ENCODE peak calls at places on chromosomes 1 and 21, in eight cellular contexts. F, Z, E, R, B, A, S and C are unnamed samples.
A peak's percentile ranks its signal among the peaks of the same experiment; 100 is the strongest.

GRCh38 chr21:45607021-45607921 is 36.3 kb upstream of the PCBP3 start:
- DNase-seq in Z (peak; percentile 15), A (peak; percentile 13), F (no peak), B (no peak), E (no peak), S (no peak), R (no peak), C (no peak)

GRCh38 chr1:235917267-235917811 is 50.6 kb upstream of the LYST start:
- DNase-seq in Z (peak; percentile 30), A (peak; percentile 59), B (peak; percentile 56), S (peak; percentile 67), R (peak; percentile 74), F (peak; percentile 94), E (peak; percentile 94), C (peak; percentile 100)

GRCh38 chr1:19366599-19367315 is 54.6 kb downstream of the SLC66A1 start:
- DNase-seq in B (no peak), R (no peak), A (no peak), F (no peak), E (no peak), S (no peak), Z (no peak), C (no peak)

GRCh38 chr1:78210167-78210566 is 164.4 kb downstream of the GIPC2 start:
- DNase-seq in S (no peak), E (no peak), A (no peak), F (no peak), B (no peak), Z (no peak), R (no peak), C (peak; percentile 79)

GRCh38 chr1:26856604-26857469 is 6.1 kb upstream of the SFN start:
- DNase-seq in E (no peak), F (no peak), Z (no peak), S (no peak), R (no peak), B (no peak), A (no peak), C (peak; percentile 96)

GRCh38 chr1:74464037-74464436 is 48.4 kb downstream of the LRRC53 start:
- DNase-seq in A (no peak), R (no peak), B (no peak), E (no peak), F (no peak), S (no peak), Z (no peak), C (no peak)

GRCh38 chr1:87765686-87766085 is 437.0 kb downstream of the LMO4 start:
- DNase-seq in R (no peak), A (no peak), B (no peak), S (no peak), Z (no peak), F (no peak), E (no peak), C (peak; percentile 72)

GRCh38 chr1:210288106-210288505 is 40.6 kb upstream of the HHAT start:
- DNase-seq in B (no peak), S (no peak), A (no peak), Z (no peak), R (no peak), E (no peak), F (no peak), C (no peak)

GRCh38 chr1:205227584-205228006 is at the start of gene TMCC2:
- DNase-seq in B (peak; percentile 77), A (peak; percentile 78), Z (peak; percentile 78), F (peak; percentile 84), R (peak; percentile 96), S (peak; percentile 89), E (peak; percentile 73), C (peak; percentile 58)

GRCh38 chr1:205224736-205225135 is 3.0 kb upstream of the TMCC2 start:
- DNase-seq in A (no peak), F (no peak), R (no peak), Z (no peak), B (no peak), S (no peak), E (no peak), C (no peak)

GRCh38 chr1:205226868-205227583 is 720 bp upstream of the TMCC2 start:
- DNase-seq in R (no peak), Z (no peak), E (no peak), B (no peak), A (no peak), S (no peak), F (no peak), C (peak; percentile 97)

GRCh38 chr1:205228052-205228451 is 306 bp downstream of the TMCC2 start:
- DNase-seq in R (no peak), B (no peak), E (no peak), A (no peak), F (no peak), S (no peak), Z (peak; percentile 21), C (no peak)

DNA sequence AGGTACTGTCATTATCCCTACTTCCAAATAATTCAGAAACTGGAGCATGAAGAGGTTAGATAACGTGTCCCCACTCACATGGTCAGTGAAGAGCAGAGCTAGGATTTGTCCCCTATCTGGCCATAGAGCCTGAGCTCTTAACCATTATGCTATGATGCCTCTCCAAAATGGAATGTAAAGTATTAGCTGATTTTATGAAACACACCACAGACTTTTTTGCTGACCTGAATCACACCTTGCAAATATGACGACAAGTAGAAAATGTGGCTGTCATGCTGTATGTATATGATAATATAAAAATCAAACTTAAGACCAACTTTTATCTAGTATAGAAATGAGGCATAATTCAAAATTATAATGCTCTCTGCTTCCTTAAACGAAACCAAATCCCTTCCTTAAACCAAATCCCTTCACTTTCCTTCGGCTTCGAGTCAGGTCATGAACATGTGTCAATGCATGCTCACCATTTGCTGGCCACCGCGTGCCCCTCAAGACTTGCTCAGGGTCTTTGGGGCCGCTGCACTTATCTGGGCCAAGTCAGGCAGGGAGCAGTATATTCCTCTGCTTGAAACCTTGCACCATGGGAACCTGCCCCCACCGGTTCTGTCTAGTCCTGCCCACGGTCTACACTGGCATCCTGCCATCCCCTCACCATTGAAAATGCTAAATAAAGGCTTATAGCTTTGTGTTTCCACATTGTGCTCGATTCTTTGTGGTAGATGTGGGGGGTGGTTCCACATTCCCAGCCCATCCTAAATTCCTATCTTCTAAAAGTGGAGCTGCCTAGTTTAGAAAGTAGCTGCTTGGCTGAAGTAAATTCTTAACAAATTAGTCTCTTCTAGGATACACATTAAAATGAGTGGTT is 1.6 kb upstream of the TMCC2 start:
- DNase-seq in F (no peak), Z (no peak), S (no peak), R (no peak), A (no peak), B (no peak), E (no peak), C (peak; percentile 74)
- H3K4me3 ChIP-seq in F (no peak overlapping the region), Z (no peak overlapping the region), S (no peak overlapping the region), R (no peak overlapping the region), A (no peak overlapping the region), B (no peak overlapping the region), E (no peak overlapping the region), C (no peak overlapping the region)

DNA sequence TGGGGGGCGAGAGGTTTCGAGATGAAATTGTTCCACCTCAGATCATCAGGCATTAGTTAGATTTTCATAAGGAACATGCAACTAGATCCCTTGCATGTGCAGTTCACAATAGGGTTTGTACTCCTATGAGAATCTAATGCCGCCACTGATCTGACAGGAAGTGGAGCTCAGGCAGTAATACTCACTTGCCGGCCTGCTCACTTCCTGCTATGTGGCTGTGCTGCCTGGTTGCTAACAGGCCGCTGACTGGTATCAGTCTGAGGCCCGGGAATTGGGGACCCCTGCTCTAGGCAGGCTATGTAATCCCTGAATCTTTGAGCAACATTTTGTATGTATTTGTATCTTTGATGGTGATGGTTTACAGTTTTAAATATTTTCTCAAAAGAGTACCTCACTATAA is 32.5 kb downstream of the XKR8 start:
- DNase-seq in E (no peak), A (peak; percentile 61), S (no peak), B (peak; percentile 24), F (no peak), Z (peak; percentile 50), R (no peak), C (no peak)
- H3K36me3 ChIP-seq in E (peaks cover 94% of the 10 kb centered on the region), A (peaks cover 20% of the 10 kb centered on the region), S (peaks cover 14% of the 10 kb centered on the region), B (peaks cover 6% of the 10 kb centered on the region), F (peaks cover 79% of the 10 kb centered on the region), Z (no peaks in the 10 kb centered on the region), R (no peaks in the 10 kb centered on the region), C (peaks cover 19% of the 10 kb centered on the region)

DNA sequence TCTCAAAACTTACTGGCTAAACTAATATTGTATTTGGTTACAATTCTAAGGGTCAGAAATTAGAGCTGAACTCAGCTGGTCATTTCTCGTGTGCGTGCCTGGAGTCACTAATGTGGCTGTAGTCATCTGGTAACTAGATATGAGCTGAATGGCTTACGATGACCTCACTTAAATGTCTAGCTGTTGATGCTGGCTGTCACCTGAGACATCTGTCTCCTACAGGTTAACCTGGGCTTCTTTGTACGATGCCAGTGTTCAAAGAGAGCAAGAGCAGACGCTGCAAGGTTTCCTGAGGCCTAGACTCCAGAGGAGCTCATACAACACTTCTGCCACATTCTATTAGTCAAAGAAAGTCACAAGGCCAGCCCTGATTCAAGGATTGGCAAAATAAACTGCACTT is 17.1 kb upstream of the ALG6 start:
- DNase-seq in B (no peak), Z (no peak), R (no peak), S (no peak), E (no peak), A (no peak), F (no peak), C (no peak)
- TF ChIP-seq CTCF in B (no peak), Z (no peak), R (no peak), S (no peak), E (no peak), A (no peak), F (no peak), C (no peak)

GRCh38 chr1:234887026-234887910 is 241.4 kb downstream of the TOMM20 start:
- DNase-seq in S (no peak), Z (no peak), E (peak; percentile 59), R (no peak), F (peak; percentile 51), A (no peak), B (no peak), C (peak; percentile 30)

GRCh38 chr1:234885601-234886000 is 243.0 kb downstream of the TOMM20 start:
- DNase-seq in F (no peak), A (no peak), Z (no peak), R (no peak), B (no peak), E (no peak), S (no peak), C (no peak)

GRCh38 chr1:234884701-234885100 is 243.9 kb downstream of the TOMM20 start:
- DNase-seq in E (no peak), S (no peak), R (no peak), F (no peak), B (no peak), A (no peak), Z (no peak), C (no peak)

GRCh38 chr1:234884006-234884405 is 244.6 kb downstream of the TOMM20 start:
- DNase-seq in A (no peak), S (no peak), Z (no peak), F (no peak), E (no peak), R (no peak), B (no peak), C (no peak)

DNA sequence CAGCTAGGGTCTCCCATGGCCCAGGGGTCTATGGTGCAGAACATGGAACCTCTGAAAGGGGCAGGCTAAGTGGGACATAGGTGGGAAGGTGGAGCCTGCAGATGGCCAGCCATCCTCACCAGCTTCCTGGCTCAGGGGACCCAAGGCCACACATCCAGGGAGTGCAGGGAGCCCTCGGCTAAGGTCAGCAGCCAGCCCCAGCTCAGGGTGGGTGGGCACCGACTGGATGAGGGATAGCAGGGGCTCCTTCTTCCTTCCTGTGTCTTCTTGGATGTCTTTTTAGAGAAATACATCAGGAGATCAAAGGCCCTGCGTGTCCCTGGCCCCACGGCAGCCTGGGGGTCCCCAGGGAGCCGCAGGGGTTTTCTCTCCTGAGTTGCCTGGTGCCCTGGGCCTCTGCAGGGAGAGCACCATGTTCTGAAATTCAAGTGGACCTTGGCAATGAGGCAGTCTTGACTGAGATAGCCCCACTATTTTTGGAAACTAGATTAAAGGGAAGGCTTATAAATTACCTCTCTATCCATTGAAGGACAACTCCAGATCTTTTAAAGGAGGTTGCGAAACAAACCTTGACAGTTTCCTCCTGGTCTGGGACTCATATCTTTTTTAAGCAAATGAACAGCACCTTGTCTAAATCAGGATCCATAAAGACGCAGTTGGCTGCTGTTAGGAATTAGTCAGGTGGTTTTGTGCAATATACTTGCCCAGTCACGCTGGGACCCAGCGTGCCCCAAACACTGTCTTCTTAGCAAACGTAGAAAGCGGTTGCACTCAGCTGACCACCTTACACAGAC is 242.4 kb downstream of the TOMM20 start:
- DNase-seq in A (no peak), S (no peak), B (no peak), Z (no peak), F (no peak), R (no peak), E (no peak), C (peak; percentile 92)
- H3K4me3 ChIP-seq in A (no peak overlapping the region), S (no peak overlapping the region), B (no peak overlapping the region), Z (no peak overlapping the region), F (no peak overlapping the region), R (no peak overlapping the region), E (no peak overlapping the region), C (no peak overlapping the region)